ENCODE peak calls at places on chromosomes 3 and 15, in seven cellular contexts. T, B, F, S, V, I and N are unnamed samples.
A peak's percentile ranks its signal among the peaks of the same experiment; 100 is the strongest.

GRCh38 chr3:108603689-108604088 is 14.2 kb downstream of the DZIP3 start:
- DNase-seq in T (no peak), B (no peak), F (peak; percentile 23), S (no peak), V (no peak), I (peak; percentile 54), N (no peak)

GRCh38 chr3:161409069-161409468 is 37.8 kb upstream of the SPTSSB start:
- DNase-seq in T (peak; percentile 61), B (peak; percentile 36), F (peak; percentile 23), S (no peak), V (no peak), I (peak; percentile 46), N (no peak)

GRCh38 chr3:56304069-56304468 is 164.2 kb downstream of the ERC2 start:
- DNase-seq in T (no peak), B (no peak), F (no peak), S (no peak), V (no peak), I (no peak), N (no peak)

GRCh38 chr3:117622130-117622841 is 912.7 kb downstream of the TUSC7 start:
- DNase-seq in T (no peak), B (no peak), F (peak; percentile 95), S (no peak), V (no peak), I (no peak), N (no peak)

GRCh38 chr3:105997800-105998526 is 129.2 kb upstream of the CBLB start:
- DNase-seq in T (peak; percentile 60), B (no peak), F (peak; percentile 95), S (no peak), V (no peak), I (no peak), N (no peak)

GRCh38 chr15:70081612-70082011 is 16.1 kb downstream of the TLE3 start:
- DNase-seq in T (no peak), B (no peak), F (no peak), S (no peak), V (no peak), I (no peak), N (no peak)

GRCh38 chr3:107831590-107831989 is 259.2 kb downstream of the CD47 start:
- DNase-seq in T (no peak), B (no peak), F (no peak), S (no peak), V (no peak), I (no peak), N (no peak)

GRCh38 chr3:172201136-172201989 is 162.0 kb downstream of the FNDC3B start:
- DNase-seq in T (peak; percentile 65), B (peak; percentile 73), F (peak; percentile 98), S (peak; percentile 19), V (peak; percentile 69), I (no peak), N (no peak)

GRCh38 chr3:81744366-81744765 is 17.1 kb downstream of the GBE1 start:
- DNase-seq in T (peak; percentile 46), B (no peak), F (peak; percentile 95), S (no peak), V (no peak), I (no peak), N (no peak)

GRCh38 chr15:75153565-75154248 is 48.0 kb upstream of the C15orf39 start:
- DNase-seq in T (no peak), B (no peak), F (no peak), S (no peak), V (no peak), I (no peak), N (no peak)

GRCh38 chr3:193190387-193190786 is 50.6 kb upstream of the PLAAT1 start:
- DNase-seq in T (peak; percentile 65), B (peak; percentile 21), F (no peak), S (no peak), V (no peak), I (no peak), N (no peak)

GRCh38 chr3:162978136-162978535 is 1481.5 kb downstream of the OTOL1 start:
- DNase-seq in T (no peak), B (no peak), F (no peak), S (no peak), V (no peak), I (no peak), N (no peak)

GRCh38 chr3:133765256-133765655 is 19.1 kb downstream of the TF start:
- DNase-seq in T (no peak), B (no peak), F (no peak), S (no peak), V (no peak), I (no peak), N (no peak)

GRCh38 chr15:55552926-55553325 is 35.2 kb downstream of the PYGO1 start:
- DNase-seq in T (peak; percentile 49), B (no peak), F (peak; percentile 83), S (no peak), V (no peak), I (no peak), N (no peak)

GRCh38 chr15:62788224-62788623 is 254.3 kb upstream of the TPM1 start:
- DNase-seq in T (no peak), B (no peak), F (no peak), S (no peak), V (no peak), I (no peak), N (no peak)

GRCh38 chr3:152172465-152172864 is 96.3 kb upstream of the MBNL1 start:
- DNase-seq in T (no peak), B (no peak), F (no peak), S (no peak), V (no peak), I (no peak), N (no peak)

GRCh38 chr3:186208328-186208989 is 99.6 kb upstream of the ETV5 start:
- DNase-seq in T (no peak), B (no peak), F (no peak), S (no peak), V (no peak), I (no peak), N (no peak)

GRCh38 chr15:28140062-28140461 is 40.9 kb upstream of the OCA2 start:
- DNase-seq in T (no peak), B (no peak), F (no peak), S (no peak), V (no peak), I (no peak), N (no peak)

GRCh38 chr15:62758952-62759349 is 283.6 kb upstream of the TPM1 start:
- DNase-seq in T (no peak), B (no peak), F (no peak), S (no peak), V (no peak), I (no peak), N (no peak)

GRCh38 chr15:39191871-39192281 is 389.0 kb upstream of the THBS1 start:
- DNase-seq in T (no peak), B (no peak), F (peak; percentile 61), S (no peak), V (no peak), I (no peak), N (no peak)

GRCh38 chr15:51907136-51907862 is 64.3 kb downstream of the LEO1 start:
- DNase-seq in T (peak; percentile 81), B (peak; percentile 23), F (peak; percentile 42), S (no peak), V (no peak), I (no peak), N (no peak)

DNA sequence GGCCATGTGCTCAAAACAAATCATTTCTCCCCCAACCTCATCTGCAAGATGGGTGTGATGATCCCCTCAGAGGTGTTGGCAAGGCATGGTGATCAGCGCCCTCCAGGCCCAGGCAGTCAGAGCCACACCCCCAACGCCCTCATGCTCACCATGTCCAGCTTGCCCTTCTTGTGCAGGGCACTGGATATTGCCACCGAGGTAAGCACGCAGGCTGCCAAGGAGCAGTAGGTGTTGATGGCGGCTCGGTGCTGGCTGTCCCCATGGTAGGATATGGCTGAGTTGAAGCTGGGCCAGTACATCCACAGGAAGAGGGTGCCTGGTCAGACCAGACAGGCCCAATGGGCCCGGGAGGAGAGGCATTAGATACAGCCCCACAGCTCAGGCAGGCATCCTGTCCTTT is 17.2 kb downstream of the RHCG start:
- DNase-seq in T (no peak), B (no peak), F (no peak), S (no peak), V (no peak), I (no peak), N (no peak)
- H3K27me3 ChIP-seq in T (peaks cover 20% of the 10 kb centered on the region), B (no peaks in the 10 kb centered on the region), F (peaks cover 26% of the 10 kb centered on the region), S (no peaks in the 10 kb centered on the region), V (peaks cover 29% of the 10 kb centered on the region), I (peaks cover 8% of the 10 kb centered on the region), N (peaks cover 8% of the 10 kb centered on the region)

DNA sequence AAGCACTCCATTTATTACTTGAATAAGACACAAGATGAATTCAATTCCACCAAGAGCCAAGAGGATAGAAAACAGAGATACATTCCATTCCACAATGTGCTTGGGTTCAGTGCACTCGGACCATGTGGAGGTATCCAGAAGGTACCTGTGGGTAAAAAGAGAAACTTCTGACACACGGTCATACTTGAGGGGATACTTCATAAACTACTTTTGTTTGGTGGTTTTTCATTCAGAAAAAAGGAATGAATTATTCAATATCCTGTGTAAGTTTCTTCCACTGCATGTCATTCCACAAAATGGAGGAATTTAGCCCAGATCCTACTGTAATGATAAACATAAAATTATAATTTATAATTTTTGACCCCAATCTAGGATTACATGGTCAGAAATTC is 5.7 kb downstream of the TM4SF1 start:
- DNase-seq in T (no peak), B (no peak), F (no peak), S (no peak), V (no peak), I (no peak), N (no peak)
- H3K27ac ChIP-seq in T (peak overlapping the region; percentile 90), B (peak overlapping the region; percentile 71), F (peak overlapping the region; percentile 67), S (peak overlapping the region; percentile 22), V (peak overlapping the region; percentile 27), I (no peak overlapping the region), N (no peak overlapping the region)

GRCh38 chr15:68188647-68189046 is 16.5 kb downstream of the CALML4 start:
- DNase-seq in T (no peak), B (no peak), F (no peak), S (no peak), V (no peak), I (no peak), N (no peak)
- H3K36me3 ChIP-seq in T (peaks cover 3% of the 10 kb centered on the region), B (peaks cover 11% of the 10 kb centered on the region), F (peaks cover 18% of the 10 kb centered on the region), S (peaks cover 57% of the 10 kb centered on the region), V (peaks cover 92% of the 10 kb centered on the region), I (peaks cover 38% of the 10 kb centered on the region), N (peaks cover 45% of the 10 kb centered on the region)

GRCh38 chr15:47717036-47717611 is at the start of gene SEMA6D:
- DNase-seq in T (peak; percentile 84), B (peak; percentile 79), F (peak; percentile 85), S (no peak), V (peak; percentile 78), I (no peak), N (no peak)

GRCh38 chr15:47718474-47719440 is 1.5 kb downstream of the SEMA6D start:
- DNase-seq in T (peak; percentile 44), B (peak; percentile 61), F (peak; percentile 54), S (no peak), V (peak; percentile 59), I (no peak), N (no peak)

GRCh38 chr15:47720555-47720954 is 3.2 kb downstream of the SEMA6D start:
- DNase-seq in T (no peak), B (no peak), F (peak; percentile 20), S (no peak), V (no peak), I (no peak), N (no peak)

GRCh38 chr15:47715856-47716445 is 1.4 kb upstream of the SEMA6D start:
- DNase-seq in T (no peak), B (peak; percentile 28), F (peak; percentile 47), S (no peak), V (no peak), I (no peak), N (no peak)

DNA sequence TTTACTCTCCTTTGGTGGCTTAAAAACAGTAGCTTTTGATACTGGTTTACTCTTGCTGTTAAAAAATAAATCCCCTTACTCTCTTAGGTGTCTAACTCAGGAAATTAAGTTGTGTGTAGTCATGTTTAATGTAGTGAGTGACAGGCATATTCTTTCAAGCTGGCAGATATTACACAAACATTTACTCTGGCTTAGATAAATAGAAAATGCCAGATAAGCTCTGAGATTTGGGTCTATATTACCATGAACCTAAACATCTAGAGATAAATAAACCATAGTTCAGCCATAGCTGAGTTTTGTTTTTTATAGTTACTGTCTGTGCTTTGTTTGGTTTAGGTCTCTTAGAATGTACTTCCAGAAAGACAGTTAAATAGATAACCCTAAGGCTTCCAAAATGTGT is 2.4 kb downstream of the SEMA6D start:
- DNase-seq in T (no peak), B (no peak), F (no peak), S (no peak), V (no peak), I (no peak), N (no peak)
- H3K27me3 ChIP-seq in T (peaks cover 8% of the 10 kb centered on the region), B (no peaks in the 10 kb centered on the region), F (no peaks in the 10 kb centered on the region), S (no peaks in the 10 kb centered on the region), V (peaks cover 21% of the 10 kb centered on the region), I (peaks cover 11% of the 10 kb centered on the region), N (no peaks in the 10 kb centered on the region)